ENCODE peak calls at places on chromosome 15, in four cellular contexts. C is A549, B is HepG2, K is K562. E is an unnamed sample.

GRCh38 chr15:76501726-76502125 is 165.2 kb downstream of the ISL2 start:
- DNase-seq in C (no peak), K (no peak), B (no peak), E (no peak)

GRCh38 chr15:94538280-94538679 is 306.9 kb downstream of the MCTP2 start:
- DNase-seq in C (no peak), K (no peak), B (no peak), E (no peak)

GRCh38 chr15:29952245-29952644 is 130.0 kb upstream of the TJP1 start:
- DNase-seq in K (no peak), C (no peak), B (no peak), E (no peak)

GRCh38 chr15:56428821-56429458 is 36.0 kb downstream of the MNS1 start:
- DNase-seq in K (peak), B (peak), C (peak), E (no peak)

GRCh38 chr15:51982013-51982769 is 10.6 kb upstream of the LEO1 start:
- DNase-seq in K (peak), C (peak), B (peak), E (no peak)

GRCh38 chr15:82677720-82678323 is 30.7 kb upstream of the CPEB1 start:
- DNase-seq in B (no peak), C (no peak), K (peak), E (no peak)

GRCh38 chr15:52392008-52392687 is 96.5 kb upstream of the MYO5C start:
- DNase-seq in K (no peak), B (no peak), C (peak), E (no peak)

GRCh38 chr15:101025896-101026631 is 106.9 kb downstream of the LRRK1 start:
- DNase-seq in B (no peak), C (no peak), K (no peak), E (peak)

GRCh38 chr15:55183679-55184078 is 13.1 kb downstream of the RSL24D1 start:
- DNase-seq in C (no peak), K (no peak), B (no peak), E (no peak)

GRCh38 chr15:89802231-89802928 is 12.3 kb downstream of the ANPEP start:
- DNase-seq in C (no peak), B (no peak), K (peak), E (no peak)

GRCh38 chr15:20340931-20341661 is 200.5 kb downstream of the GOLGA6L6 start:
- DNase-seq in K (no peak), C (peak), B (no peak), E (no peak)

GRCh38 chr15:39144613-39145012 is 436.3 kb upstream of the THBS1 start:
- DNase-seq in K (no peak), B (no peak), C (no peak), E (no peak)

GRCh38 chr15:24862726-24863521 is 91.9 kb upstream of the SNRPN start:
- DNase-seq in B (no peak), K (no peak), C (no peak), E (no peak)

GRCh38 chr15:96146711-96147110 is 183.8 kb upstream of the NR2F2 start:
- DNase-seq in B (no peak), C (no peak), K (no peak), E (no peak)

GRCh38 chr15:96053039-96054021 is 277.2 kb upstream of the NR2F2 start:
- DNase-seq in K (peak), B (peak), C (peak), E (no peak)

GRCh38 chr15:40953713-40954074 is 423 bp downstream of the CHAC1 start:
- DNase-seq in B (no peak), K (no peak), C (no peak), E (no peak)

GRCh38 chr15:32730677-32731654 is 13.2 kb downstream of the GREM1 start:
- DNase-seq in B (peak), C (no peak), K (peak), E (no peak)

GRCh38 chr15:52379395-52380111 is 83.9 kb upstream of the MYO5C start:
- DNase-seq in K (no peak), B (no peak), C (no peak), E (no peak)

GRCh38 chr15:78317145-78317836 is 17.9 kb upstream of the SKIC8 start:
- DNase-seq in B (no peak), K (peak), C (peak), E (no peak)

GRCh38 chr15:100468265-100468664 is 60.5 kb downstream of the CERS3 start:
- DNase-seq in B (no peak), K (no peak), C (peak), E (no peak)

GRCh38 chr15:53328341-53328740 is 431.1 kb downstream of the WDR72 start:
- DNase-seq in B (no peak), K (no peak), C (peak), E (no peak)

GRCh38 chr15:75230524-75231371 is 27.4 kb upstream of the GOLGA6C start:
- DNase-seq in B (no peak), K (no peak), C (no peak), E (no peak)

GRCh38 chr15:28128036-28128435 is 28.9 kb upstream of the OCA2 start:
- DNase-seq in K (no peak), C (no peak), B (no peak), E (no peak)

GRCh38 chr15:70995383-70995965 is 102.8 kb downstream of the LRRC49 start:
- DNase-seq in B (no peak), C (no peak), K (no peak), E (no peak)

GRCh38 chr15:27993544-27993943 is 105.6 kb downstream of the OCA2 start:
- DNase-seq in C (no peak), K (no peak), B (no peak), E (no peak)

GRCh38 chr15:88256261-88257230 is at the start of gene NTRK3:
- DNase-seq in C (peak), B (no peak), K (no peak), E (no peak)

GRCh38 chr15:69271217-69271616 is 27.5 kb upstream of the PAQR5 start:
- DNase-seq in B (no peak), C (no peak), K (no peak), E (no peak)

GRCh38 chr15:69265347-69265955 is 33.3 kb upstream of the PAQR5 start:
- DNase-seq in C (peak), B (peak), K (peak), E (no peak)
- TF ChIP-seq MAFK in C (no peak), B (no peak), K (no peak), E (no peak)

DNA sequence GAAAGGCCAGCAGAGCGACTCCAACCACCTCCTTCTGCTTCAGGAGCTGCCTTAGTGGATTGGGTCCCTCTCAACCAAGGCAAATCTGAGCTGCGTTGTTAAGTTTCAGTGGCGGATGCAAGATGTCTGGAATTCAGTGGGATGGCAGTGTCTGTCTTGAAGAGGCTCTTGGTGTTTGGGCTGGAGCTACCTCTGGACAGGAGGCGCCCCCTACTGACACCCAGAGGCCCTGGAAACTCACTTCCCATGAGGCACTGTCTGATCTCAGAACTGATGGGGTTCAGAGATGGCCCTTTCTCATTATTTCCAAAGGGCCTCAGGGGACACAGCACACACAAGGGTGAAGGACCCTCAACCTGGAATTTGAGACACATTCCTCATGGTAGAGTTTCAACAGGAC is 6.0 kb upstream of the SLC28A1 start:
- DNase-seq in B (peak), C (peak), K (peak), E (peak)
- TF ChIP-seq MAFK in B (no peak), C (no peak), K (no peak), E (no peak)

GRCh38 chr15:68431792-68432401 is at the start of gene ITGA11:
- DNase-seq in C (peak), B (no peak), K (no peak), E (peak)
- TF ChIP-seq MAFK in C (no peak), B (no peak), K (no peak), E (no peak)

DNA sequence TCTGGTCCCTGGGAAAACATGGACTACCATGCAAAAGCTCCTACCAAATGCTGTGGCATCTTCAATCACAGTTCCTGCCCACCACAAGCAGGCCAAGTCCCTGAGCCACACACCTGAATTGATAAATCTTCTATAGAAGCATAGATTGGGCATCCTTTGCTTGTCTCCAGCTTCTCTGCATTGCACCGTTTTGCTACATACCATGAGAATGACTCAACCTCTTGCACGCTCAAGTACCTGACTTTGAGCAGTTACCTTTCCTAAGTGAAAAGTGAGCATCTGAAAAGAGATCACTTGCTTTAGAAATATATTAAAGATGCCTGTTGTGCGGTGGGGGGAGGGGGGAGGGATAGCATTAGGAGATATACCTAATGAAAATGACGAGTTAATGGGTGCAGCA is 31.3 kb downstream of the GATM start:
- DNase-seq in K (no peak), C (no peak), B (no peak), E (no peak)
- TF ChIP-seq MAFK in K (no peak), C (no peak), B (no peak), E (no peak)

GRCh38 chr15:63134245-63134644 is 12.6 kb downstream of the LACTB start:
- DNase-seq in C (no peak), B (no peak), K (no peak), E (no peak)

GRCh38 chr15:63136742-63137141 is 15.1 kb downstream of the LACTB start:
- DNase-seq in B (no peak), K (no peak), C (no peak), E (no peak)

GRCh38 chr15:63135804-63136203 is 14.1 kb downstream of the LACTB start:
- DNase-seq in K (no peak), C (peak), B (no peak), E (no peak)

GRCh38 chr15:63135281-63135680 is 13.6 kb downstream of the LACTB start:
- DNase-seq in B (no peak), C (no peak), K (no peak), E (no peak)

DNA sequence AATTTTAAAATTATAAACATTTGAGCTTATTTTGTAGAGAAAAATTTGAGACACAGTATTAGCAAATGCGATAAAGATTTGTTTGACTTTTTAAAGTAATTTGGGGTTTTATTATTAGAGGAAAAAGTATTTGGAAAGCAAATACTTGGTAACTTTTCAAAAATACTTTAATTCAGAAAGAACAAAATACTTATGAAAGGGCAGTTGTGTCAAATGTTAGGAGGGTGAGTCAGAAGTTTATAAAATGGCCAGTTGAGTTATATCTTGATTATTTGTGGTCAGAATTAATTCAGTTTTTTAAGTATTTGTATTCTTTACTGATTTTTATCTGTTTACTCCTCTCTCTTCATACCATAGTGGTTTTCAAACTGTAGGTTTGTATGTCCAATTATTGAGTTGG is 12.1 kb downstream of the LACTB start:
- DNase-seq in C (no peak), B (no peak), K (no peak), E (no peak)
- TF ChIP-seq MAFK in C (no peak), B (no peak), K (no peak), E (no peak)

GRCh38 chr15:45337224-45337623 is 41.1 kb downstream of the GATM start:
- DNase-seq in K (no peak), C (no peak), B (no peak), E (no peak)

GRCh38 chr15:45332694-45333093 is 45.6 kb downstream of the GATM start:
- DNase-seq in C (no peak), K (no peak), B (no peak), E (no peak)

GRCh38 chr15:45338417-45338816 is 39.9 kb downstream of the GATM start:
- DNase-seq in K (peak), C (no peak), B (peak), E (no peak)

GRCh38 chr15:45331977-45332376 is 46.4 kb downstream of the GATM start:
- DNase-seq in C (no peak), K (no peak), B (no peak), E (no peak)

GRCh38 chr15:45333550-45333949 is 44.8 kb downstream of the GATM start:
- DNase-seq in B (peak), C (peak), K (no peak), E (no peak)
- TF ChIP-seq MAFK in B (no peak), C (no peak), K (no peak), E (no peak)

DNA sequence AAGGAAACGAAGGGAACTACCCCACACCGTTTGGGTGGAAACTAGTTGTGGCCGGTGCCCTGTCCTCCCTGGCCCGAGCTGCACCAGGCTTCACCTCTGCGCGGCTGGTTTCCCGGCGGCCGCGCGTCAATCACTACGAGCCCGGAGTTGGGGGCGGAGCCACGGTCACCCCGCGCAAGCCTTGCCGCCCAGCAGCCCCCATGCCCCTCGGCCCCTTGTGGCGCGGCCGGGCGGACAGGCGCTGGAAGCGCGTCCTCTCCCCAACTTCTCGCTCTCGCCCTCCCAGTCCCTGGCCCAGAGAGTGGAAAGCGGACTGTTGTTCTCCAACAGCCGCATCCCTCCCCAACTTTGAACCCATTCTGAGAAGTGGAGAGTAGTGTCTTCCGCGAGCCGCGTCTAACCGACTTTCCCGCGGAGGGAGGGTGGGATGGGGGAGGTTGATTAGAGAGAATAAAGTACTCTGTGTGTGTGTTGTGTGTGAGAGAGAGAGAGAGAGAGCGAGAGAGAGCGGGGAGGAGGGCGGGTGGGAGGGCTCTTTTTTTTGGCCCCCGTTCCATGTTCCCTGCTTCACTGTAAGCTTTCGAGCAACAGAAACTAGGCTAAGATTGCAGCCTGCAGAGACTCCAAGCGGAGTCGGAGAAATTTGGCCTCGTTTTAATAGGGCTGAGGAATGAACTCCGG is 1.4 kb upstream of the MEIS2 start:
- DNase-seq in B (peak), K (peak), C (peak), E (peak)
- TF ChIP-seq MAFK in B (no peak), K (no peak), C (no peak), E (no peak)

DNA sequence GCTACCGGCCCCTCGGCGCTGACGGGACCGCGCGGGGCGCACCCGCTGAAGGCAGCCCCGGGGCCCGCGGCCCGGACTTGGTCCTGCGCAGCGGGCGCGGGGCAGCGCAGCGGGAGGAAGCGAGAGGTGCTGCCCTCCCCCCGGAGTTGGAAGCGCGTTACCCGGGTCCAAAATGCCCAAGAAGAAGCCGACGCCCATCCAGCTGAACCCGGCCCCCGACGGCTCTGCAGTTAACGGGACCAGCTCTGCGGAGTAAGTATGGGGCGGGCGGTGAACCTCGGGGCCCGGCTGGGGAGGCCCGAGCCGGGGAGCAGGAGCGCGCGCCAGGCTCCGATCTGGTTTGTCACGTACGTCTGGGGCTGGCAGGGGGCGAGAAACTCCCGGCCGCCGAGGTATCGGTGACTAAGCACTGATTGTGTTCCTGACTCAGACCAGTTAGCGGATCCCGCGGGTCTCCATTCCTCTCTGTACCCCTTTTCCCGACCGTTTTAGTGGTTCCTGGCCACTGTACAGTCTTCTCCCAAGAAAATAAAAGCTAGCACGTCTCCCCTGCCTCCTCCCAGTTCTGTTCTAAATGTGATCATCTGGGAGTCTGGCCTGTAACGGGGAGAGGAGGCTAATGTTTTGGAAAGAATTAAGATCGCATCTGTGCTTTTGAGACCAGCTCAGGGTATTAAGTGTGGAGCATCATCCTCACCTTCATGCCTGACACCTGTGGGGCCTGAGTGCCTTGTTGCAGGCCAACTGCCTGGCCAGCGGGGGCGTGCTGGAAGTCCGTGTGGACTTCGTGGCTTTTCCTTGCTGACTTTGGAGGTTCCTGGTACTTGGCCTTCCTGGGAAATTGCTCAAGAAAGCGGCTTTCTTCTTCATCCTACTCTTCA is 704 bp downstream of the MAP2K1 start:
- DNase-seq in K (peak), B (peak), C (peak), E (no peak)
- TF ChIP-seq MAFK in K (no peak), B (no peak), C (peak), E (no peak)

E was measured in H1.